ENCODE peak calls at places on chromosome 12, in nine cellular contexts. K is heart left ventricle, Q is tibial artery, M is astrocyte of the cerebellum, O is GM12865, I is AG10803, N is cardiac fibroblast, X is HFF-Myc, Z is GM12864. H is an unnamed sample.

GRCh38 chr12:104473374-104473983 is 16.7 kb downstream of the CHST11 start:
- DNase-seq in O (peak; percentile 58), Q (no peak), Z (no peak), N (no peak), X (no peak), K (no peak), I (no peak), M (no peak), H (no peak)

GRCh38 chr12:2287589-2287988 is 234.8 kb downstream of the CACNA1C start:
- DNase-seq in X (no peak), O (no peak), I (peak; percentile 32), M (no peak), K (no peak), Z (no peak), N (no peak), Q (no peak), H (no peak)

GRCh38 chr12:79615596-79616560 is 74.9 kb downstream of the PAWR start:
- DNase-seq in O (peak; percentile 48), N (no peak), X (no peak), Z (no peak), K (no peak), Q (no peak), I (peak; percentile 50), M (no peak), H (no peak)

GRCh38 chr12:97173672-97174385 is 266.8 kb downstream of the NEDD1 start:
- DNase-seq in N (no peak), O (no peak), Z (no peak), Q (no peak), X (no peak), K (no peak), M (no peak), I (no peak), H (no peak)

GRCh38 chr12:77160931-77161330 is 95.6 kb upstream of the E2F7 start:
- DNase-seq in N (no peak), K (no peak), X (no peak), O (no peak), Z (no peak), M (no peak), I (peak; percentile 84), Q (no peak), H (no peak)

GRCh38 chr12:87280893-87281292 is 748.3 kb downstream of the C12orf50 start:
- DNase-seq in Q (no peak), I (no peak), Z (no peak), X (no peak), K (no peak), O (no peak), N (no peak), M (no peak), H (no peak)

GRCh38 chr12:42299392-42300308 is 26.2 kb downstream of the ZCRB1 start:
- DNase-seq in N (peak; percentile 72), Q (no peak), M (no peak), Z (peak; percentile 95), O (peak; percentile 96), I (peak; percentile 33), X (peak; percentile 25), K (no peak), H (peak; percentile 46)

GRCh38 chr12:127245437-127245836 is 1021.5 kb upstream of the TMEM132C start:
- DNase-seq in X (no peak), O (no peak), Q (no peak), K (no peak), M (peak; percentile 20), I (peak; percentile 61), Z (no peak), N (peak; percentile 92), H (peak; percentile 41)

GRCh38 chr12:48105321-48105866 is 485 bp downstream of the SENP1 start:
- DNase-seq in I (no peak), Z (no peak), O (peak; percentile 74), K (no peak), X (no peak), N (peak; percentile 43), Q (no peak), M (no peak), H (peak; percentile 22)

GRCh38 chr12:163406-163986 is 50.5 kb downstream of the SLC6A12 start:
- DNase-seq in K (no peak), Q (no peak), M (no peak), Z (no peak), I (no peak), O (no peak), N (no peak), X (no peak), H (no peak)

GRCh38 chr12:47397664-47398281 is 308.1 kb downstream of the RPAP3 start:
- DNase-seq in O (peak; percentile 47), Q (no peak), K (no peak), M (peak; percentile 41), N (peak; percentile 84), X (no peak), I (peak; percentile 81), Z (no peak), H (peak; percentile 88)

GRCh38 chr12:27652174-27652763 is 44.0 kb upstream of the REP15 start:
- DNase-seq in X (peak; percentile 84), M (peak; percentile 80), I (peak; percentile 80), Q (no peak), O (peak; percentile 68), K (peak; percentile 73), N (peak; percentile 91), Z (peak; percentile 29), H (peak; percentile 92)

GRCh38 chr12:42128327-42128726 is 16.3 kb downstream of the GXYLT1 start:
- DNase-seq in N (peak; percentile 37), K (no peak), M (no peak), I (peak; percentile 28), Z (no peak), X (no peak), Q (no peak), O (peak; percentile 22), H (no peak)

GRCh38 chr12:19080918-19081317 is 48.6 kb upstream of the PLEKHA5 start:
- DNase-seq in Z (no peak), K (no peak), X (no peak), O (no peak), N (no peak), M (no peak), Q (no peak), I (no peak), H (no peak)

GRCh38 chr12:7190268-7191055 is 976 bp downstream of the PEX5 start:
- DNase-seq in N (peak; percentile 35), K (peak; percentile 27), Q (peak; percentile 80), I (peak; percentile 20), M (no peak), O (peak; percentile 16), Z (no peak), X (no peak), H (peak; percentile 14)

GRCh38 chr12:3398196-3398789 is 92.7 kb upstream of the PRMT8 start:
- DNase-seq in Q (no peak), I (no peak), Z (no peak), O (peak; percentile 28), N (no peak), K (no peak), M (no peak), X (no peak), H (no peak)

GRCh38 chr12:98985156-98985555 is 340.1 kb downstream of the APAF1 start:
- DNase-seq in X (no peak), O (no peak), K (no peak), I (no peak), Q (no peak), N (no peak), M (no peak), Z (no peak), H (no peak)

GRCh38 chr12:26651566-26652188 is 181.3 kb downstream of the ITPR2 start:
- DNase-seq in M (peak; percentile 70), Z (peak; percentile 34), O (peak; percentile 62), K (peak; percentile 26), Q (no peak), X (peak; percentile 52), N (peak; percentile 86), I (peak; percentile 78), H (peak; percentile 84)

DNA sequence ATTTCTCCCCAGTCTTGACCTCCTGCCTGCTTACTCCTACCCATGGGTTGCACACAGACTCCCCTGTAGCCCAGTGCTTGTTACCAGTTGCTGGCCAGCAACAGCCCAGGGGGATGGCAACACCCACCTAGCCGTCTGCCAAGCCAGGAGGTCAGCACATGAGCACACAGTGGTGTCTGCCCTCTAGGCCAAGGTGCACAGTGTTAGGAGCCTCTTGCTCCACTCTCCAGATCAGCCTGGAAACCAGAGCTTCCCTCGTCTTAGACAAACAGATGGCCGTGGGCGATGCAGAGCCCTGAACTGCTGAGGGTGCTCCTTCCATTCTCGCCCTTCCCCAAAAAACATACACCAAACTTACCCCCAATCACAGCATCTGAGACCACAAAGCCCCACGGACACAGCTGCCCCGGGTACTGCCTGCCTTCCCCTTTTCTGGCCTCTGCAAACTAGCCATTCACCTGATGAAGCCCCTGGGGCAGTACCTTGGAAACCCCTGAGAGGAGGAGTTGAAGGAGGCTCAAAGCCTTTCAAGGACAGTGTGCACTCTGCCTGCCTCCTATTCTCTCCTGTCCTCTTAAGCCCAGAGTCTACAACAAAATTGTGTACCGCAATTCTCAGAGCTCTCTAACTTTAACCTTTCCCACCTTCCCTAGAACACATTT is 1.0 kb upstream of the GPD1 start:
- DNase-seq in N (no peak), O (peak; percentile 36), Z (no peak), M (no peak), K (no peak), X (no peak), Q (no peak), I (no peak), H (no peak)
- TF ChIP-seq CTCF in N (no peak), O (no peak), Z (no peak), M (no peak), K (no peak), X (no peak), Q (no peak), I (no peak), H (no peak)

GRCh38 chr12:54565658-54566552 is 16.5 kb downstream of the PDE1B start:
- DNase-seq in N (no peak), K (no peak), Q (no peak), X (no peak), I (no peak), M (no peak), Z (no peak), O (no peak), H (no peak)
- H3K4me3 ChIP-seq in N (no peak overlapping the region), K (no peak overlapping the region), Q (no peak overlapping the region), X (no peak overlapping the region), I (no peak overlapping the region), M (no peak overlapping the region), Z (no peak overlapping the region), O (no peak overlapping the region), H (no peak overlapping the region)

GRCh38 chr12:66120477-66120876 is 10.1 kb downstream of the LLPH start:
- DNase-seq in Q (no peak), X (no peak), K (no peak), I (no peak), O (no peak), N (no peak), M (no peak), Z (no peak), H (no peak)
- TF ChIP-seq CTCF in Q (no peak), X (no peak), K (no peak), I (peak; percentile 20), O (no peak), N (no peak), M (no peak), Z (no peak), H (peak; percentile 9)

DNA sequence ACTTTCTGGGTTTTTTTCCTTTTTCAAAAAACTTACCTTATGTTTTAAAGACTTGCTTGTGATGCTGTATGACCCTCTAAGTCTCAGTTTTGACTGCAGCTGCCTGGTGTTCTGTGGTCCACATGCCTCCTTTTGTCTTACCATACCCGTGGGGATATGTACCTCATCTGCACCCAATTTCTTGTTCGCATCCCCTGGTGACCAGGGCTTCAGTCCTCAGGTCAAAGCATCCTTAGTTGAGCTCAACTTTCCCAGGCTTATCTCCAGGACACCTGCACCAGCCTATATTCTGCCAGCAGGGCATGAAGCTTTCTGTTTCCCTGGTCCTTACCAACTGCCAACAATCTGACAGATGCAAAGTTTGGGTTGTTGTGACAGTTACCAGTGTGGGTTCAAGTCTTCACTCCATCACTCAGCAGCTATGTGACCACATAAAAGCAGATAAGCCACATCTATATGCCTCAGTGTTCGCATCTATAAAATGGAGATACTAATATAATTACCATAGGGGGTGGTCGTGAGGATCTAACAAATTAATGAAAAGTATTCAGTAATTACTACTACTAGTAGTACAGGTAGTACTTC is 94.0 kb downstream of the NTF3 start:
- DNase-seq in Z (no peak), N (no peak), O (no peak), I (no peak), M (no peak), X (no peak), K (no peak), Q (no peak), H (no peak)
- H3K4me3 ChIP-seq in Z (no peak overlapping the region), N (no peak overlapping the region), O (no peak overlapping the region), I (no peak overlapping the region), M (no peak overlapping the region), X (no peak overlapping the region), K (no peak overlapping the region), Q (no peak overlapping the region), H (no peak overlapping the region)

H was measured in fibroblast of pulmonary artery.